ENCODE peak calls at places on chromosomes 4 and X, in ten cellular contexts. I is activated naive CD4-positive, alpha-beta T cell treated with anti-CD3 and anti-CD28 coated beads for 36 hours; J is M059J; F is AG04450; M is lower leg skin; H is astrocyte of the spinal cord; R is endothelial cell; G is activated gamma-delta T cell treated with anti-CD3 and anti-CD28 coated beads, Interleukin-2, amount 50 U/mL, for 16 hours; Z is anterior cingulate cortex; Y is neuronal stem cell. K is an unnamed sample.

GRCh38 chr4:140149851-140150635 is 3.9 kb downstream of the MAML3 start:
- DNase-seq in I (peak), J (peak), F (no peak), M (peak), H (peak), R (peak), G (peak), Z (peak), Y (peak), K (peak)

GRCh38 chr4:73019462-73020047 is 50.0 kb downstream of the COX18 start:
- DNase-seq in I (peak), J (peak), F (peak), M (no peak), H (peak), R (peak), G (no peak), Z (no peak), Y (peak), K (peak)

GRCh38 chr4:104490096-104490769 is 4.5 kb downstream of the CXXC4 start:
- DNase-seq in I (no peak), J (no peak), F (no peak), M (no peak), H (no peak), R (no peak), G (no peak), Z (no peak), Y (no peak), K (no peak)

GRCh38 chrX:106933538-106933961 is 13.3 kb downstream of the CLDN2 start:
- DNase-seq in I (no peak), J (peak), F (no peak), M (no peak), H (no peak), R (no peak), G (no peak), Z (no peak), Y (no peak), K (peak)

GRCh38 chrX:43559643-43560042 is 96.5 kb upstream of the MAOA start:
- DNase-seq in I (peak), J (peak), F (no peak), M (peak), H (peak), R (peak), G (no peak), Z (peak), Y (peak), K (peak)

GRCh38 chr4:144754562-144755410 is 108.8 kb downstream of the HHIP start:
- DNase-seq in I (no peak), J (peak), F (no peak), M (no peak), H (peak), R (peak), G (no peak), Z (no peak), Y (no peak), K (peak)

GRCh38 chr4:187128971-187129370 is 405.3 kb upstream of the FAT1 start:
- DNase-seq in I (no peak), J (peak), F (no peak), M (no peak), H (peak), R (no peak), G (no peak), Z (no peak), Y (no peak), K (peak)

GRCh38 chr4:168925789-168926490 is 84.1 kb downstream of the CBR4 start:
- DNase-seq in I (no peak), J (no peak), F (no peak), M (no peak), H (no peak), R (no peak), G (no peak), Z (no peak), Y (no peak), K (no peak)

GRCh38 chr4:121380448-121381147 is at the start of gene QRFPR:
- DNase-seq in I (peak), J (no peak), F (no peak), M (no peak), H (peak), R (peak), G (no peak), Z (no peak), Y (peak), K (no peak)

GRCh38 chr4:182280439-182281111 is 37.4 kb downstream of the TENM3 start:
- DNase-seq in I (no peak), J (peak), F (no peak), M (no peak), H (peak), R (no peak), G (no peak), Z (no peak), Y (no peak), K (peak)

GRCh38 chr4:94743838-94744237 is 13.9 kb upstream of the BMPR1B start:
- DNase-seq in I (no peak), J (no peak), F (no peak), M (no peak), H (no peak), R (no peak), G (no peak), Z (no peak), Y (no peak), K (no peak)